ENCODE peak calls at places on chromosome 9, in nine cellular contexts. One of them, this sample, is unnamed.

GRCh38 chr9:76423216-76424177 is 29.3 kb upstream of the RFK start:
- DNase-seq in HuH-7.5: peak; percentile 29
- DNase-seq in T-cell: no peak
- DNase-seq in NCI-H82: no peak
- DNase-seq in H7: no peak
- DNase-seq in H9: no peak
- DNase-seq in anterior cingulate cortex: no peak
- DNase-seq in RPMI8226: no peak
- DNase-seq in NCI-H748 treated with DMSO at 0.1 percent for 48 hours: no peak
- DNase-seq in this sample: no peak

GRCh38 chr9:135073081-135073740 is 14.3 kb upstream of the OLFM1 start:
- DNase-seq in anterior cingulate cortex: no peak
- DNase-seq in RPMI8226: no peak
- DNase-seq in T-cell: no peak
- DNase-seq in H7: no peak
- DNase-seq in NCI-H82: no peak
- DNase-seq in HuH-7.5: no peak
- DNase-seq in NCI-H748 treated with DMSO at 0.1 percent for 48 hours: no peak
- DNase-seq in H9: peak; percentile 8
- DNase-seq in this sample: no peak

GRCh38 chr9:93121316-93122241 is 12.5 kb downstream of the NINJ1 start:
- DNase-seq in NCI-H82: no peak
- DNase-seq in T-cell: no peak
- DNase-seq in NCI-H748 treated with DMSO at 0.1 percent for 48 hours: no peak
- DNase-seq in H9: peak; percentile 25
- DNase-seq in HuH-7.5: no peak
- DNase-seq in H7: no peak
- DNase-seq in RPMI8226: no peak
- DNase-seq in anterior cingulate cortex: no peak
- DNase-seq in this sample: no peak

GRCh38 chr9:21565137-21565536 is 83.0 kb upstream of the IFNE start:
- DNase-seq in HuH-7.5: no peak
- DNase-seq in H7: no peak
- DNase-seq in H9: no peak
- DNase-seq in RPMI8226: no peak
- DNase-seq in anterior cingulate cortex: no peak
- DNase-seq in NCI-H82: no peak
- DNase-seq in T-cell: no peak
- DNase-seq in NCI-H748 treated with DMSO at 0.1 percent for 48 hours: no peak
- DNase-seq in this sample: no peak

GRCh38 chr9:27400334-27400875 is 103.5 kb upstream of the EQTN start:
- DNase-seq in H7: no peak
- DNase-seq in HuH-7.5: no peak
- DNase-seq in RPMI8226: no peak
- DNase-seq in anterior cingulate cortex: no peak
- DNase-seq in NCI-H82: no peak
- DNase-seq in H9: no peak
- DNase-seq in T-cell: no peak
- DNase-seq in NCI-H748 treated with DMSO at 0.1 percent for 48 hours: no peak
- DNase-seq in this sample: no peak

GRCh38 chr9:2623046-2623865 is 1.7 kb downstream of the VLDLR start:
- DNase-seq in NCI-H748 treated with DMSO at 0.1 percent for 48 hours: peak; percentile 46
- DNase-seq in T-cell: no peak
- DNase-seq in anterior cingulate cortex: peak; percentile 24
- DNase-seq in HuH-7.5: no peak
- DNase-seq in H9: peak; percentile 78
- DNase-seq in RPMI8226: no peak
- DNase-seq in NCI-H82: peak; percentile 79
- DNase-seq in H7: peak; percentile 60
- DNase-seq in this sample: peak; percentile 57

GRCh38 chr9:12680341-12680740 is 12.8 kb upstream of the TYRP1 start:
- DNase-seq in H9: no peak
- DNase-seq in anterior cingulate cortex: no peak
- DNase-seq in RPMI8226: no peak
- DNase-seq in NCI-H82: no peak
- DNase-seq in H7: no peak
- DNase-seq in NCI-H748 treated with DMSO at 0.1 percent for 48 hours: no peak
- DNase-seq in T-cell: no peak
- DNase-seq in HuH-7.5: no peak
- DNase-seq in this sample: peak; percentile 75

GRCh38 chr9:37035472-37036236 is 1.6 kb upstream of the PAX5 start:
- DNase-seq in H9: peak; percentile 54
- DNase-seq in H7: peak; percentile 83
- DNase-seq in T-cell: no peak
- DNase-seq in RPMI8226: no peak
- DNase-seq in NCI-H82: no peak
- DNase-seq in anterior cingulate cortex: no peak
- DNase-seq in HuH-7.5: peak; percentile 69
- DNase-seq in NCI-H748 treated with DMSO at 0.1 percent for 48 hours: peak; percentile 25
- DNase-seq in this sample: no peak

This sample was measured in RPMI7951.